ENCODE peak calls at places on chromosomes 12 and 14, in nine cellular contexts. J, V, I, O, R, Y, C, U and B are unnamed samples. For H3K36me3, the result is how much of the 10 kb centered on the place peaks cover.

GRCh38 chr12:89181271-89181920 is 170.9 kb downstream of the DUSP6 start:
- DNase-seq in O (peak), J (no peak), R (no peak), U (no peak), V (no peak), C (peak), I (no peak), Y (no peak), B (no peak)

GRCh38 chr14:69945905-69946304 is 66.7 kb downstream of the SMOC1 start:
- DNase-seq in O (no peak), C (peak), R (no peak), J (no peak), V (no peak), Y (no peak), I (no peak), U (no peak), B (no peak)

GRCh38 chr12:2984249-2984648 is 25.1 kb downstream of the TEAD4 start:
- DNase-seq in O (no peak), I (no peak), R (no peak), V (no peak), C (no peak), U (no peak), J (no peak), Y (no peak), B (no peak)

GRCh38 chr12:16586350-16587109 is 19.4 kb downstream of the LMO3 start:
- DNase-seq in V (no peak), Y (peak), R (no peak), J (no peak), C (no peak), U (no peak), I (no peak), O (peak), B (no peak)

GRCh38 chr14:25406818-25407217 is 356.9 kb upstream of the STXBP6 start:
- DNase-seq in V (no peak), O (peak), Y (no peak), U (no peak), R (peak), I (no peak), C (peak), J (no peak), B (no peak)

GRCh38 chr14:100471451-100472093 is 115.6 kb downstream of the BEGAIN start:
- DNase-seq in J (peak), O (no peak), I (peak), R (no peak), Y (no peak), U (no peak), C (no peak), V (no peak), B (no peak)

GRCh38 chr12:27206801-27207502 is 37.1 kb upstream of the STK38L start:
- DNase-seq in R (no peak), O (no peak), J (no peak), C (no peak), U (no peak), V (no peak), Y (no peak), I (no peak), B (no peak)

GRCh38 chr12:115341442-115341841 is 657.5 kb upstream of the TBX3 start:
- DNase-seq in Y (peak), J (peak), O (peak), C (peak), R (no peak), U (peak), V (peak), I (peak), B (no peak)

GRCh38 chr14:54699087-54699530 is 132.2 kb downstream of the SAMD4A start:
- DNase-seq in U (no peak), I (peak), J (no peak), R (no peak), Y (no peak), O (peak), V (peak), C (no peak), B (no peak)

GRCh38 chr14:31001339-31001658 is 24.1 kb upstream of the AP4S1 start:
- DNase-seq in I (no peak), Y (no peak), J (no peak), O (no peak), R (no peak), C (no peak), U (no peak), V (no peak), B (no peak)

GRCh38 chr14:76091036-76091435 is 60.7 kb upstream of the GPATCH2L start:
- DNase-seq in O (peak), I (peak), R (peak), Y (peak), V (no peak), J (no peak), U (no peak), C (no peak), B (no peak)

GRCh38 chr12:83537428-83538053 is 850.8 kb downstream of the TMTC2 start:
- DNase-seq in U (no peak), I (no peak), O (peak), V (no peak), J (no peak), C (peak), Y (no peak), R (peak), B (no peak)

GRCh38 chr14:71714225-71714624 is 218.0 kb upstream of the RGS6 start:
- DNase-seq in O (peak), R (no peak), U (no peak), J (no peak), Y (no peak), I (no peak), C (peak), V (no peak), B (no peak)

GRCh38 chr12:76032043-76032981 is 736 bp upstream of the PHLDA1 start:
- DNase-seq in U (no peak), C (peak), J (no peak), O (peak), Y (peak), V (peak), I (peak), R (peak), B (no peak)

GRCh38 chr12:1473418-1473817 is 121.0 kb downstream of the FBXL14 start:
- DNase-seq in O (peak), V (peak), U (peak), Y (no peak), I (peak), R (peak), C (peak), J (no peak), B (no peak)

GRCh38 chr14:72559227-72559626 is 334.7 kb downstream of the DPF3 start:
- DNase-seq in J (no peak), U (no peak), Y (no peak), O (no peak), R (peak), C (peak), V (no peak), I (no peak), B (no peak)

GRCh38 chr14:91388551-91388975 is 29.1 kb downstream of the CCDC88C start:
- DNase-seq in V (peak), I (no peak), U (no peak), J (no peak), O (no peak), R (no peak), C (no peak), Y (no peak), B (no peak)

GRCh38 chr14:52545584-52546317 is 6.6 kb downstream of the TXNDC16 start:
- DNase-seq in Y (no peak), V (no peak), O (no peak), J (no peak), U (no peak), I (no peak), C (no peak), R (no peak), B (no peak)

GRCh38 chr12:6310771-6311610 is 509 bp downstream of the PLEKHG6 start:
- DNase-seq in C (no peak), R (peak), U (peak), V (peak), J (no peak), O (no peak), I (no peak), Y (no peak), B (peak)

GRCh38 chr14:33404054-33404453 is 465.4 kb downstream of the NPAS3 start:
- DNase-seq in Y (no peak), V (no peak), R (no peak), J (no peak), C (peak), O (peak), I (no peak), U (no peak), B (no peak)

GRCh38 chr14:67526676-67527459 is 6.2 kb upstream of the PLEKHH1 start:
- DNase-seq in J (peak), O (peak), C (peak), Y (no peak), I (no peak), V (peak), U (no peak), R (peak), B (no peak)

GRCh38 chr12:15534322-15534721 is 212.0 kb downstream of the PTPRO start:
- DNase-seq in Y (no peak), R (no peak), V (no peak), I (no peak), O (peak), C (no peak), U (no peak), J (no peak), B (no peak)

GRCh38 chr12:117980621-117981020 is 11.8 kb upstream of the KSR2 start:
- DNase-seq in O (peak), V (no peak), C (no peak), U (no peak), R (no peak), Y (no peak), J (no peak), I (no peak), B (no peak)

GRCh38 chr12:2877047-2877958 is at the start of the genes FOXM1 and RHNO1:
- DNase-seq in J (peak), V (peak), U (peak), Y (peak), C (peak), I (peak), O (peak), R (peak), B (peak)

GRCh38 chr12:89179245-89179644 is 173.1 kb downstream of the DUSP6 start:
- DNase-seq in U (no peak), V (no peak), C (no peak), I (no peak), Y (no peak), J (no peak), O (no peak), R (no peak), B (no peak)

GRCh38 chr14:49946320-49947141 is 53.6 kb downstream of the ARF6 start:
- DNase-seq in U (no peak), V (no peak), J (no peak), R (no peak), C (peak), O (peak), I (no peak), Y (no peak), B (no peak)

GRCh38 chr12:88036368-88036965 is 7.3 kb upstream of the C12orf50 start:
- DNase-seq in O (peak), J (no peak), I (no peak), V (no peak), R (no peak), C (peak), Y (no peak), U (no peak), B (no peak)

GRCh38 chr14:26522985-26523384 is 74.8 kb downstream of the NOVA1 start:
- DNase-seq in U (no peak), R (no peak), Y (no peak), C (no peak), V (no peak), O (peak), J (no peak), I (no peak), B (no peak)

GRCh38 chr14:97851438-97851995 is 1054.3 kb downstream of the VRK1 start:
- DNase-seq in C (no peak), U (no peak), V (no peak), I (no peak), O (no peak), J (no peak), Y (no peak), R (no peak), B (no peak)

GRCh38 chr14:105201928-105202513 is 20.9 kb upstream of the NUDT14 start:
- DNase-seq in O (no peak), I (no peak), J (no peak), R (no peak), U (no peak), V (no peak), Y (no peak), C (no peak), B (no peak)

GRCh38 chr14:71776463-71777359 is 155.5 kb upstream of the RGS6 start:
- DNase-seq in I (no peak), J (no peak), O (peak), C (no peak), Y (no peak), R (peak), V (no peak), U (no peak), B (no peak)

GRCh38 chr12:64631197-64631596 is 20.9 kb downstream of the RASSF3 start:
- DNase-seq in V (no peak), U (no peak), I (no peak), J (no peak), Y (no peak), C (no peak), R (no peak), O (no peak), B (no peak)
- H3K36me3 ChIP-seq in V (under half), U (under half), I (under half), J (under half), Y (under half), C (under half), R (under half), O (under half), B (under half)

DNA sequence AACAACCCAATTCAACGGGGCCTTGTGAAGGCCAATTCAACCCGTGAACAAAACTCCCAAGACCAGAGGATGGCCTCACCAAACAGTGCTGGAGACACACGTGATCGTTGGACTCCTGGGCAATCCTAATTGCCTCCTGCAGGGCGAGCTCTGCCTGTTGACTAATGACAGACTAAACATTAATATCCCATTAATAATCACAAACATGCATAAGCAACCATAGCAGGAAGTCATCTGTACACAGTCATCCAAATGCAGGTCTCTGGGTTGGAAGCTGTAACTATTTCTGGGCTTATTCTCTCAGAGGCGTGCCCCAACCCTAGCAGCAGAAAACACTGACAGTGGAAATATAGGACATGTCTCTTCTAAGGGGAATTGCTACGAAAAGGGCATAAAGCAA is 20.9 kb downstream of the ANAPC5 start:
- DNase-seq in I (no peak), U (no peak), C (no peak), V (no peak), Y (no peak), J (no peak), R (no peak), O (peak), B (no peak)
- H3K36me3 ChIP-seq in I (under half), U (under half), C (under half), V (under half), Y (half or more), J (under half), R (half or more), O (half or more), B (half or more)

GRCh38 chr12:113381237-113381636 is 22.4 kb downstream of the SDS start:
- DNase-seq in Y (no peak), V (no peak), I (no peak), R (no peak), U (no peak), O (no peak), C (no peak), J (no peak), B (no peak)
- H3K36me3 ChIP-seq in Y (half or more), V (under half), I (under half), R (under half), U (under half), O (under half), C (under half), J (under half), B (half or more)

GRCh38 chr12:112096070-112096469 is 12.5 kb downstream of the NAA25 start:
- DNase-seq in J (no peak), Y (no peak), C (no peak), U (no peak), I (no peak), V (no peak), R (no peak), O (no peak), B (no peak)
- H3K36me3 ChIP-seq in J (under half), Y (under half), C (under half), U (under half), I (under half), V (under half), R (half or more), O (under half), B (half or more)